ENCODE peak calls at places on chromosomes 11 and 22, in ten cellular contexts. C is prostate gland; B is breast epithelium; R is CD4-positive, alpha-beta memory T cell; V is psoas muscle; G is ovary; I is thoracic aorta; F is heart left ventricle; U is aorta; H is CD8-positive, alpha-beta memory T cell. Y is an unnamed sample. For H3K4me1, the result is how much of the 10 kb centered on the place peaks cover.

GRCh38 chr11:34233215-34233614 is 124.6 kb downstream of the ABTB2 start:
- DNase-seq in H (no peak), I (no peak), G (no peak), B (no peak), U (no peak), V (no peak), C (no peak), F (no peak), R (no peak), Y (no peak)

GRCh38 chr22:37186228-37186996 is 1.6 kb downstream of the C1QTNF6 start:
- DNase-seq in U (peak), V (peak), B (no peak), C (no peak), G (no peak), H (peak), I (no peak), F (peak), R (peak), Y (peak)

GRCh38 chr11:11620966-11621880 is 582 bp downstream of the GALNT18 start:
- DNase-seq in U (peak), G (peak), F (no peak), V (peak), H (no peak), R (no peak), C (peak), I (no peak), B (no peak), Y (peak)

GRCh38 chr11:36373040-36374010 is 77.2 kb downstream of the PRR5L start:
- DNase-seq in F (no peak), V (no peak), C (no peak), I (no peak), R (no peak), G (no peak), B (no peak), H (no peak), U (peak), Y (no peak)

GRCh38 chr11:5691963-5692358 is 2.4 kb downstream of the TRIM22 start:
- DNase-seq in R (no peak), F (no peak), I (no peak), V (no peak), G (no peak), B (no peak), H (peak), C (no peak), U (no peak), Y (no peak)

GRCh38 chr22:45262931-45263789 is 21.6 kb upstream of the UPK3A start:
- DNase-seq in C (no peak), U (peak), H (no peak), F (no peak), G (no peak), B (no peak), I (no peak), R (no peak), V (peak), Y (peak)

GRCh38 chr11:71304491-71304890 is 52.1 kb upstream of the SHANK2 start:
- DNase-seq in G (no peak), C (no peak), V (no peak), I (no peak), U (peak), H (no peak), F (no peak), R (no peak), B (no peak), Y (no peak)

GRCh38 chr22:37241351-37242142 is 2.5 kb downstream of the RAC2 start:
- DNase-seq in R (peak), C (no peak), F (no peak), H (peak), G (no peak), U (peak), V (no peak), I (no peak), B (no peak), Y (no peak)

GRCh38 chr22:37176464-37177061 is 11.5 kb downstream of the C1QTNF6 start:
- DNase-seq in F (peak), G (peak), B (peak), I (no peak), V (peak), C (peak), H (no peak), R (no peak), U (peak), Y (peak)

GRCh38 chr11:61026121-61027031 is 54.9 kb downstream of the CD6 start:
- DNase-seq in I (no peak), C (no peak), H (peak), R (peak), B (no peak), U (no peak), V (no peak), G (no peak), F (no peak), Y (no peak)

GRCh38 chr11:102485095-102485722 is 32.6 kb upstream of the TMEM123 start:
- DNase-seq in C (no peak), G (no peak), I (no peak), V (no peak), U (no peak), H (no peak), F (no peak), B (no peak), R (no peak), Y (no peak)

GRCh38 chr11:21556936-21557335 is 635.9 kb upstream of the ANO5 start:
- DNase-seq in B (no peak), U (no peak), R (no peak), C (no peak), H (no peak), V (no peak), F (no peak), I (no peak), G (no peak), Y (no peak)

GRCh38 chr22:33007485-33007884 is 50.7 kb downstream of the SYN3 start:
- DNase-seq in B (no peak), V (no peak), I (no peak), R (no peak), C (no peak), G (no peak), H (no peak), U (no peak), F (no peak), Y (no peak)

GRCh38 chr11:65680192-65680743 is 17.6 kb upstream of the RELA start:
- DNase-seq in I (no peak), U (no peak), B (no peak), V (no peak), R (no peak), H (no peak), G (no peak), F (no peak), C (no peak), Y (no peak)

GRCh38 chr11:132078230-132078629 is 707.8 kb downstream of the NTM start:
- DNase-seq in R (no peak), V (no peak), C (no peak), U (no peak), B (no peak), G (no peak), I (no peak), H (no peak), F (no peak), Y (no peak)

GRCh38 chr11:17921620-17922473 is 91.0 kb downstream of the SERGEF start:
- DNase-seq in I (no peak), C (no peak), F (no peak), G (no peak), H (no peak), R (no peak), B (no peak), U (no peak), V (peak), Y (no peak)

GRCh38 chr22:46730568-46731245 is 7.3 kb downstream of the CERK start:
- DNase-seq in C (no peak), V (no peak), U (no peak), I (no peak), F (no peak), R (no peak), B (no peak), G (no peak), H (peak), Y (no peak)

GRCh38 chr22:42752912-42753311 is 32.2 kb upstream of the A4GALT start:
- DNase-seq in U (no peak), C (no peak), G (no peak), B (no peak), R (no peak), I (no peak), H (no peak), V (no peak), F (no peak), Y (no peak)

GRCh38 chr22:36286096-36286957 is 33.4 kb downstream of the APOL1 start:
- DNase-seq in H (peak), F (peak), C (peak), I (peak), U (peak), R (peak), V (peak), G (peak), B (peak), Y (peak)

GRCh38 chr22:17217179-17217578 is 2.1 kb downstream of the ADA2 start:
- DNase-seq in I (no peak), V (no peak), U (no peak), R (peak), B (no peak), H (peak), F (no peak), C (no peak), G (no peak), Y (no peak)

GRCh38 chr11:75633409-75634011 is 35.3 kb downstream of the MAP6 start:
- DNase-seq in H (no peak), R (no peak), G (no peak), U (no peak), C (no peak), V (no peak), B (no peak), F (no peak), I (no peak), Y (no peak)

GRCh38 chr11:101215069-101215468 is 85.5 kb upstream of the PGR start:
- DNase-seq in B (no peak), H (no peak), G (no peak), R (no peak), C (no peak), V (no peak), I (no peak), F (no peak), U (no peak), Y (no peak)

GRCh38 chr11:65525659-65526480 is 987 bp downstream of the SCYL1 start:
- DNase-seq in G (peak), F (no peak), H (peak), R (no peak), C (no peak), V (no peak), I (no peak), B (no peak), U (no peak), Y (no peak)

GRCh38 chr11:5103066-5103465 is 33.7 kb downstream of the OR52E1 start:
- DNase-seq in G (no peak), F (no peak), H (no peak), B (no peak), V (no peak), U (no peak), I (no peak), R (no peak), C (no peak), Y (no peak)

GRCh38 chr11:116416852-116417251 is 355.9 kb downstream of the BUD13 start:
- DNase-seq in G (no peak), V (no peak), F (no peak), H (no peak), U (no peak), B (no peak), C (no peak), R (no peak), I (no peak), Y (no peak)

GRCh38 chr11:116412118-116412889 is 360.5 kb downstream of the BUD13 start:
- DNase-seq in C (no peak), V (no peak), G (no peak), R (no peak), U (no peak), H (no peak), B (no peak), F (no peak), I (no peak), Y (no peak)

GRCh38 chr11:116413861-116414260 is 358.9 kb downstream of the BUD13 start:
- DNase-seq in G (no peak), V (no peak), R (no peak), F (no peak), U (no peak), C (no peak), B (no peak), I (no peak), H (no peak), Y (no peak)

GRCh38 chr11:116414357-116414756 is 358.4 kb downstream of the BUD13 start:
- DNase-seq in G (no peak), C (no peak), I (no peak), R (no peak), F (no peak), H (no peak), U (no peak), B (no peak), V (no peak), Y (no peak)

GRCh38 chr11:116415095-116415494 is 357.7 kb downstream of the BUD13 start:
- DNase-seq in F (no peak), V (no peak), I (no peak), C (no peak), R (no peak), G (no peak), B (no peak), H (no peak), U (no peak), Y (no peak)
- H3K4me1 ChIP-seq in F (under half), V (under half), I (under half), C (under half), R (under half), G (under half), B (under half), H (under half), U (under half), Y (under half)

GRCh38 chr11:88405853-88406252 is 68.3 kb upstream of the CTSC start:
- DNase-seq in V (no peak), G (no peak), U (no peak), F (no peak), R (no peak), C (no peak), I (no peak), B (no peak), H (no peak), Y (no peak)
- H3K4me3 ChIP-seq in V (no peak), G (no peak), U (no peak), F (no peak), R (no peak), C (no peak), I (no peak), B (no peak), H (no peak), Y (no peak)

DNA sequence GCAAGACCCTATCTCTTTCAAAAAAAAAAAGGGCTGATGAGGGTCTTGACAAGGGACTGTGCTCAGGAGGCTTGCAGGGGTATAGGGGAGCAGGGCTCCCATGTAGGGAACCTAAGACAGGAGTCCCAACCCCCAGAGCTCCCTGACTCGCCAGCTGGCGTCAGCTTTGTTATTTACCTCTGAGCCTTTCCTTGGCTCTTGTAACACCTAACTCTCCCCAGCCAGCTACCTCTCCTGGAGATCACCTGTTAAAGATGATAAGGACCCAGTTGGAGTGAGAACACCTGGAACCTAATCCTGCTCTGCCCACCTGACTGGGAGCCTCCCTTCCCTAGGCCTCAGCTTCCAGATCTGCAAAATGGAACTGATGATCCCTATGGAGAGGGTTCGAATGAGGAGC is 13.2 kb downstream of the SLC35E4 start:
- DNase-seq in F (no peak), H (no peak), G (no peak), C (no peak), V (no peak), U (no peak), I (no peak), R (no peak), B (no peak), Y (no peak)
- H3K27ac ChIP-seq in F (no peak), H (peak), G (no peak), C (no peak), V (no peak), U (no peak), I (no peak), R (peak), B (no peak), Y (no peak)

GRCh38 chr11:67483498-67483798 is 622 bp downstream of the AIP start:
- DNase-seq in U (no peak), H (no peak), V (no peak), R (no peak), C (no peak), F (no peak), B (no peak), G (no peak), I (no peak), Y (no peak)

GRCh38 chr11:67486481-67487195 is 3.8 kb downstream of the AIP start:
- DNase-seq in C (no peak), I (no peak), H (no peak), F (peak), B (no peak), V (no peak), G (peak), U (peak), R (no peak), Y (no peak)

GRCh38 chr11:67482736-67483497 is at the start of gene AIP:
- DNase-seq in F (peak), B (peak), H (peak), I (peak), V (peak), C (peak), G (peak), R (peak), U (peak), Y (peak)

GRCh38 chr11:67483901-67484665 is 1.3 kb downstream of the AIP start:
- DNase-seq in I (no peak), G (peak), U (peak), R (peak), V (no peak), B (no peak), F (peak), H (peak), C (no peak), Y (no peak)

GRCh38 chr11:67484847-67485311 is 2.1 kb downstream of the AIP start:
- DNase-seq in H (peak), R (peak), B (no peak), I (no peak), U (peak), G (peak), V (no peak), C (no peak), F (peak), Y (no peak)
- H3K4me1 ChIP-seq in H (half or more), R (half or more), B (under half), I (under half), U (under half), G (under half), V (under half), C (under half), F (under half), Y (under half)

Y was measured in left ventricle myocardium inferior.